ENCODE peak calls at places on chromosomes 11 and 22, in eight cellular contexts. R, Y, L, Q, V, K, S and G are unnamed samples.

GRCh38 chr11:104549019-104549418 is 349.2 kb downstream of the CASP12 start:
- DNase-seq in R (no peak), Y (no peak), L (no peak), Q (no peak), V (no peak), K (no peak), S (no peak), G (no peak)

GRCh38 chr22:47164514-47165337 is 402.3 kb downstream of the TBC1D22A start:
- DNase-seq in R (no peak), Y (no peak), L (no peak), Q (no peak), V (no peak), K (no peak), S (no peak), G (no peak)

GRCh38 chr11:78226684-78227680 is 38.3 kb downstream of the USP35 start:
- DNase-seq in R (no peak), Y (no peak), L (no peak), Q (no peak), V (no peak), K (no peak), S (no peak), G (no peak)

GRCh38 chr11:66363805-66364535 is 7.6 kb downstream of the SLC29A2 start:
- DNase-seq in R (no peak), Y (peak), L (peak), Q (peak), V (no peak), K (no peak), S (peak), G (no peak)

GRCh38 chr11:58629857-58630256 is 7.4 kb downstream of the CNTF start:
- DNase-seq in R (no peak), Y (no peak), L (peak), Q (no peak), V (peak), K (no peak), S (no peak), G (peak)

GRCh38 chr11:107140988-107141387 is 122.7 kb upstream of the GUCY1A2 start:
- DNase-seq in R (no peak), Y (no peak), L (no peak), Q (no peak), V (no peak), K (no peak), S (no peak), G (no peak)

GRCh38 chr22:21001601-21002325 is at the start of gene THAP7:
- DNase-seq in R (peak), Y (peak), L (peak), Q (peak), V (peak), K (peak), S (peak), G (peak)

GRCh38 chr11:132943325-132943736 is 589.0 kb downstream of the OPCML start:
- DNase-seq in R (no peak), Y (no peak), L (no peak), Q (no peak), V (peak), K (no peak), S (no peak), G (no peak)

GRCh38 chr11:48538991-48539390 is 50.4 kb downstream of the OR4A47 start:
- DNase-seq in R (no peak), Y (no peak), L (no peak), Q (no peak), V (no peak), K (no peak), S (no peak), G (no peak)

GRCh38 chr11:45664376-45665205 is 831 bp downstream of the CHST1 start:
- DNase-seq in R (no peak), Y (no peak), L (no peak), Q (no peak), V (no peak), K (no peak), S (no peak), G (no peak)

GRCh38 chr11:45665206-45665932 is at the start of gene CHST1:
- DNase-seq in R (peak), Y (peak), L (peak), Q (no peak), V (peak), K (no peak), S (peak), G (no peak)

GRCh38 chr11:45662665-45663485 is 2.5 kb downstream of the CHST1 start:
- DNase-seq in R (no peak), Y (no peak), L (peak), Q (no peak), V (peak), K (no peak), S (no peak), G (peak)

GRCh38 chr11:45662096-45662664 is 3.2 kb downstream of the CHST1 start:
- DNase-seq in R (no peak), Y (no peak), L (no peak), Q (no peak), V (no peak), K (no peak), S (no peak), G (no peak)

GRCh38 chr11:45663486-45664375 is 1.7 kb downstream of the CHST1 start:
- DNase-seq in R (no peak), Y (no peak), L (no peak), Q (no peak), V (peak), K (no peak), S (no peak), G (no peak)
- H3K4me3 ChIP-seq in R (peak), Y (peak), L (peak), Q (no peak), V (peak), K (no peak), S (no peak), G (peak)

DNA sequence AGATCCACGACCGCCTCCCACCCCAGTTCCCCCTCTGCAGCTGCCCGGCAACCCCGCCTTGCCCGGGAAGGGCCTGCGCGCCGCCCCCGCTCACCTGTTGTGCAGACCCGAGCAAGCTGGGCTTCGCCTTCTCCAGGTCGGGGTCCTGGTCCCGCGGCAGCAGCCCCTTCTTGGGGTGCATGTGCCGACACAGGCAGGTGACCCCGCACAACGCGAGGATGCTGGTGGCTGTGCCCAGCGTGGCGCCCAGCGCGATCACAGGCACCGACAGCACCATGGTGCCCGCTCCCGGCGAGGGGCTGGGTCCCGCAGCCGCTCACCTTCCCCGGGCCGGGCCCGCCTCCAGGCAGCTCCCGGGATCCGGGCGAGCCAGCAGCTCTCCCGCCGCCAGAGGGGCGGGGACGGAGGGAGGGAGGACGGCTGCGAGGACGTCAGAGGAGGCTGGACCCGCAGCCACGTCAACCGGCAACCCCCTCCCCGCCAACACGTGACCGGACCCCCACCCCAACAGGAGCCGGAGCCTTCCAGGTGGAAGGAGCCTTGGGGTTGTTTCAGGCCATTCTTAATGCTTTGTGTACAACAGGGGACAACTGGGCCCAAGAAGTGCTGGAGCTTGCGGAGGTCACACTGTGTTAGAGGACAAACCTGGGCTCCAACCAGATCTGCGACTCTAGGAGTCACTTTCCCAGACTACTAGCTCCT is at the start of gene SYT13:
- DNase-seq in R (no peak), Y (no peak), L (no peak), Q (no peak), V (no peak), K (no peak), S (no peak), G (no peak)
- H3K4me3 ChIP-seq in R (peak), Y (peak), L (no peak), Q (no peak), V (no peak), K (no peak), S (no peak), G (no peak)

GRCh38 chr11:46238967-46239800 is 38.3 kb upstream of the CREB3L1 start:
- DNase-seq in R (peak), Y (peak), L (peak), Q (peak), V (peak), K (no peak), S (peak), G (peak)

GRCh38 chr11:46238078-46238966 is 39.1 kb upstream of the CREB3L1 start:
- DNase-seq in R (peak), Y (peak), L (peak), Q (peak), V (peak), K (no peak), S (peak), G (no peak)

GRCh38 chr11:46240861-46241260 is 36.6 kb upstream of the CREB3L1 start:
- DNase-seq in R (no peak), Y (no peak), L (no peak), Q (no peak), V (no peak), K (no peak), S (no peak), G (no peak)

GRCh38 chr11:46240371-46240770 is 37.1 kb upstream of the CREB3L1 start:
- DNase-seq in R (no peak), Y (no peak), L (no peak), Q (no peak), V (no peak), K (no peak), S (no peak), G (peak)

GRCh38 chr11:46239801-46240061 is 37.7 kb upstream of the CREB3L1 start:
- DNase-seq in R (no peak), Y (no peak), L (peak), Q (no peak), V (peak), K (no peak), S (no peak), G (no peak)
- H3K4me3 ChIP-seq in R (no peak), Y (no peak), L (no peak), Q (no peak), V (no peak), K (no peak), S (no peak), G (no peak)

DNA sequence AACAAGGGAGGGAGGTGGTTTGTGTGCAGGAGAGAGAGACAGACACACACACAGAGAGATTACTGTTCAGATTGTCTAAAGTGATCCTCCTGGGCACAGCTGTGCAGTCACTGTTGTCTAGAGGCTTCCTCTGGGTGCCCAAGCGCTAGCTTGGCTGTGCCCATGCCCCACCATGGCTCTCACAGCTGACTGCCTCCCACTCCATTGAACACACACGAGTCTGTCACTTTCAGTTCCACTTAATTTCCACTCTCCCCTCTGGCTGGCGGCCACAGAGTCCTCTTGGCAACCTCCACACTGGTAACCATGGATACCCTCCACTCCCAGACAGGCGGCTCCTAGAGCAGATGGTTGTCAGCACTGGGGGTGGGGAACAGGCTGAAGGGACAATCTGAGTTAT is 29.1 kb downstream of the MAP6 start:
- DNase-seq in R (peak), Y (peak), L (peak), Q (no peak), V (peak), K (no peak), S (peak), G (no peak)
- H3K4me3 ChIP-seq in R (no peak), Y (no peak), L (no peak), Q (no peak), V (no peak), K (no peak), S (no peak), G (no peak)